ENCODE peak calls at places on chromosomes 16 and 17, in six cellular contexts. One of them, this sample, is unnamed.

GRCh38 chr17:3678095-3678820 is 9.6 kb downstream of the EMC6 start:
- DNase-seq in NB4: no peak
- DNase-seq in tibial nerve: no peak
- DNase-seq in ovary: no peak
- DNase-seq in IMR-90: peak
- DNase-seq in WTC11: peak
- DNase-seq in this sample: no peak

GRCh38 chr16:10181196-10182162 is 749 bp downstream of the GRIN2A start:
- DNase-seq in NB4: peak
- DNase-seq in tibial nerve: peak
- DNase-seq in ovary: peak
- DNase-seq in IMR-90: peak
- DNase-seq in WTC11: peak
- DNase-seq in this sample: peak

GRCh38 chr16:85696761-85697160 is 8.0 kb upstream of the GINS2 start:
- DNase-seq in NB4: no peak
- DNase-seq in tibial nerve: no peak
- DNase-seq in ovary: no peak
- DNase-seq in IMR-90: no peak
- DNase-seq in WTC11: no peak
- DNase-seq in this sample: no peak

GRCh38 chr17:58643147-58643546 is 48.7 kb downstream of the TEX14 start:
- DNase-seq in NB4: no peak
- DNase-seq in tibial nerve: no peak
- DNase-seq in ovary: no peak
- DNase-seq in IMR-90: peak
- DNase-seq in WTC11: no peak
- DNase-seq in this sample: no peak

GRCh38 chr16:74718140-74718539 is 17.5 kb upstream of the MLKL start:
- DNase-seq in NB4: no peak
- DNase-seq in tibial nerve: no peak
- DNase-seq in ovary: no peak
- DNase-seq in IMR-90: no peak
- DNase-seq in WTC11: no peak
- DNase-seq in this sample: no peak

GRCh38 chr16:11916524-11917285 is 949 bp upstream of the GSPT1 start:
- DNase-seq in NB4: no peak
- DNase-seq in tibial nerve: no peak
- DNase-seq in ovary: no peak
- DNase-seq in IMR-90: peak
- DNase-seq in WTC11: no peak
- DNase-seq in this sample: no peak

GRCh38 chr17:17156511-17156910 is 49.6 kb downstream of the PLD6 start:
- DNase-seq in NB4: no peak
- DNase-seq in tibial nerve: no peak
- DNase-seq in ovary: no peak
- DNase-seq in IMR-90: peak
- DNase-seq in WTC11: no peak
- DNase-seq in this sample: no peak

GRCh38 chr17:57485566-57485865 is 229.2 kb downstream of the MSI2 start:
- DNase-seq in NB4: no peak
- DNase-seq in tibial nerve: no peak
- DNase-seq in ovary: no peak
- DNase-seq in IMR-90: no peak
- DNase-seq in WTC11: no peak
- DNase-seq in this sample: no peak

GRCh38 chr17:11898526-11899235 is 98.6 kb downstream of the ZNF18 start:
- DNase-seq in NB4: no peak
- DNase-seq in tibial nerve: no peak
- DNase-seq in ovary: no peak
- DNase-seq in IMR-90: no peak
- DNase-seq in WTC11: no peak
- DNase-seq in this sample: no peak

GRCh38 chr17:28717578-28718316 is at the start of gene RAB34:
- DNase-seq in NB4: no peak
- DNase-seq in tibial nerve: peak
- DNase-seq in ovary: peak
- DNase-seq in IMR-90: peak
- DNase-seq in WTC11: peak
- DNase-seq in this sample: peak

GRCh38 chr17:58996968-58997367 is 109.7 kb downstream of the TRIM37 start:
- DNase-seq in NB4: peak
- DNase-seq in tibial nerve: no peak
- DNase-seq in ovary: no peak
- DNase-seq in IMR-90: no peak
- DNase-seq in WTC11: no peak
- DNase-seq in this sample: no peak

GRCh38 chr17:57461082-57461481 is 204.8 kb downstream of the MSI2 start:
- DNase-seq in NB4: peak
- DNase-seq in tibial nerve: no peak
- DNase-seq in ovary: no peak
- DNase-seq in IMR-90: peak
- DNase-seq in WTC11: no peak
- DNase-seq in this sample: no peak

GRCh38 chr16:14015461-14015860 is 55.7 kb upstream of the MRTFB start:
- DNase-seq in NB4: no peak
- DNase-seq in tibial nerve: no peak
- DNase-seq in ovary: no peak
- DNase-seq in IMR-90: no peak
- DNase-seq in WTC11: no peak
- DNase-seq in this sample: no peak

GRCh38 chr16:14015017-14015416 is 56.1 kb upstream of the MRTFB start:
- DNase-seq in NB4: no peak
- DNase-seq in tibial nerve: no peak
- DNase-seq in ovary: no peak
- DNase-seq in IMR-90: peak
- DNase-seq in WTC11: no peak
- DNase-seq in this sample: no peak

GRCh38 chr16:14013571-14014283 is 57.4 kb upstream of the MRTFB start:
- DNase-seq in NB4: no peak
- DNase-seq in tibial nerve: peak
- DNase-seq in ovary: no peak
- DNase-seq in IMR-90: peak
- DNase-seq in WTC11: no peak
- DNase-seq in this sample: no peak

GRCh38 chr16:14014284-14014625 is 56.9 kb upstream of the MRTFB start:
- DNase-seq in NB4: no peak
- DNase-seq in tibial nerve: no peak
- DNase-seq in ovary: no peak
- DNase-seq in IMR-90: no peak
- DNase-seq in WTC11: no peak
- DNase-seq in this sample: no peak

GRCh38 chr16:14015948-14016347 is 55.2 kb upstream of the MRTFB start:
- DNase-seq in NB4: peak
- DNase-seq in tibial nerve: no peak
- DNase-seq in ovary: no peak
- DNase-seq in IMR-90: peak
- DNase-seq in WTC11: no peak
- DNase-seq in this sample: no peak
- TF ChIP-seq CTCF in NB4: no peak
- TF ChIP-seq CTCF in tibial nerve: no peak
- TF ChIP-seq CTCF in ovary: no peak
- TF ChIP-seq CTCF in IMR-90: no peak
- TF ChIP-seq CTCF in WTC11: no peak
- TF ChIP-seq CTCF in this sample: no peak

DNA sequence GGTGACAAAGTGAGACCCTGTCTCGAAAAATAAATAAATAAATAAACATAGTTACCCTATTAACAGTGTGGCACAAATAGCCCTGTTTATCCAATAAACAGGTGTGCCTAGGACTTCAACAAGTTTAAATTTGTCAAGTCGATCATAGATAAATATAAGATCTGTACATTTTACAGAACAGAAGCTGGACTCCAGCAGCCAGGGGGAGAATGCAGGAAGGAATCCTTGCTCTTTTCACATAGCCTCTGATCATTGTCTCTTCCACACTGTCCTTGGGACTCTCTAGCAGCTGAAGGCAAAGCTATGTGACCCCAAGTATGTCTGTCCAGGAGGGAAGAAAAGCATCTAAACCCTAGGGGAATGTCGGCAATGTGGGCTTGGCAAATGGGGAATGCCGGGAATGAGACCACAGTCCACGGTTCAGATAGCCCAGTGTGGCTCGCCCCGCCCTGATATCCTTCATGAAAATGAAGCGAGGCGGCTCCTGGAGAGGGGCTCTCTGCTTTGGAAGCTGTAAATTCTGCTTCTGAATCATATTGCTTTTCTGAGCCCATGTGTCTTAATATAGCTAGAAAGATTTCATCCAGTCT is 24.8 kb upstream of the GRB2 start:
- DNase-seq in NB4: no peak
- DNase-seq in tibial nerve: no peak
- DNase-seq in ovary: no peak
- DNase-seq in IMR-90: peak
- DNase-seq in WTC11: peak
- DNase-seq in this sample: no peak
- TF ChIP-seq CTCF in NB4: no peak
- TF ChIP-seq CTCF in tibial nerve: no peak
- TF ChIP-seq CTCF in ovary: no peak
- TF ChIP-seq CTCF in IMR-90: no peak
- TF ChIP-seq CTCF in WTC11: no peak
- TF ChIP-seq CTCF in this sample: no peak

DNA sequence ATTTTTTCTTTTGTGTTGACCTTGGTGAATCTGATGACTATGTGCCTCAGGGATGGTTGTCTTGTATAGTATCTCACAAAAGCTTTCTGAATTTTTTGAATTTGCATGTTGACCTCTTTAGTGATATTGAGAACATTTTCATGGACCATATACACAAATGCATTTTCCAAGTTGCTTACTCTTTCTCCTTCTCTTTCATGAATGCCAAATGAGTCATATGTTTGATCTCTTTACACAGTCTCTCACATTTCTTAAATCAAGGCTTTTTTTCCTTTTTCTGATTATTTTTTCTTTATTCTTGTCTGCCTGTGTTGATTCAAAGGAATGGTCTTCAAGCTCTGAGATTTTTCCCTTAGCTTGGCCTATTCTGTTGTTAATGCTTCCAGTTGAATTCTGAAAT is 46.6 kb upstream of the KCNJ16 start:
- DNase-seq in NB4: no peak
- DNase-seq in tibial nerve: no peak
- DNase-seq in ovary: no peak
- DNase-seq in IMR-90: peak
- DNase-seq in WTC11: no peak
- DNase-seq in this sample: no peak
- TF ChIP-seq CTCF in NB4: no peak
- TF ChIP-seq CTCF in tibial nerve: no peak
- TF ChIP-seq CTCF in ovary: no peak
- TF ChIP-seq CTCF in IMR-90: no peak
- TF ChIP-seq CTCF in WTC11: no peak
- TF ChIP-seq CTCF in this sample: no peak

GRCh38 chr16:57235128-57236092 is 9.6 kb upstream of the ARL2BP start:
- DNase-seq in NB4: peak
- DNase-seq in tibial nerve: no peak
- DNase-seq in ovary: no peak
- DNase-seq in IMR-90: peak
- DNase-seq in WTC11: no peak
- DNase-seq in this sample: no peak

GRCh38 chr16:57238682-57239081 is 6.4 kb upstream of the ARL2BP start:
- DNase-seq in NB4: no peak
- DNase-seq in tibial nerve: no peak
- DNase-seq in ovary: no peak
- DNase-seq in IMR-90: no peak
- DNase-seq in WTC11: no peak
- DNase-seq in this sample: no peak

GRCh38 chr16:57233944-57234706 is 10.9 kb upstream of the ARL2BP start:
- DNase-seq in NB4: no peak
- DNase-seq in tibial nerve: no peak
- DNase-seq in ovary: no peak
- DNase-seq in IMR-90: no peak
- DNase-seq in WTC11: no peak
- DNase-seq in this sample: no peak

GRCh38 chr16:57231821-57232350 is 13.2 kb upstream of the ARL2BP start:
- DNase-seq in NB4: no peak
- DNase-seq in tibial nerve: no peak
- DNase-seq in ovary: no peak
- DNase-seq in IMR-90: peak
- DNase-seq in WTC11: no peak
- DNase-seq in this sample: no peak

DNA sequence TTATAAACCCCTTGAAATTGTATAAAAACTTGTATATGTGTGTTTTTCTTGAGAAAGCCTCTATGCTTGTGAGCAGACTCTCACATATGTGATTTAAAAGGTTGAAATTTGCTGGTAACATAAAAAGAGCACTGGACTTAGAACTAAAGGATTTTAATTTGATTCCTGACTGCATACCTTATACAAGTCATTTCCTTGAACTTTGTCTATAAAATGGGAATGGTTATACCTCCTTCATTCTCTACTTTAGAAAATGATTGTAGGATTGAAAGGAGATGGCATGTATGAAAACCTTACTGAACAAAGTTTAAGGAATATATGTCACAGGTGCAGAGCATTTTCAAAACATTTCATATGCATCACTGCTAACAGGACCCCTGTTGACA is 10.4 kb upstream of the ARL2BP start:
- DNase-seq in NB4: no peak
- DNase-seq in tibial nerve: no peak
- DNase-seq in ovary: no peak
- DNase-seq in IMR-90: no peak
- DNase-seq in WTC11: no peak
- DNase-seq in this sample: no peak
- TF ChIP-seq CTCF in NB4: no peak
- TF ChIP-seq CTCF in tibial nerve: no peak
- TF ChIP-seq CTCF in ovary: no peak
- TF ChIP-seq CTCF in IMR-90: no peak
- TF ChIP-seq CTCF in WTC11: no peak
- TF ChIP-seq CTCF in this sample: no peak

GRCh38 chr17:77372444-77373297 is 231.9 kb downstream of the SEC14L1 start:
- DNase-seq in NB4: peak
- DNase-seq in tibial nerve: peak
- DNase-seq in ovary: peak
- DNase-seq in IMR-90: peak
- DNase-seq in WTC11: peak
- DNase-seq in this sample: peak
- TF ChIP-seq CTCF in NB4: no peak
- TF ChIP-seq CTCF in tibial nerve: no peak
- TF ChIP-seq CTCF in ovary: no peak
- TF ChIP-seq CTCF in IMR-90: no peak
- TF ChIP-seq CTCF in WTC11: no peak
- TF ChIP-seq CTCF in this sample: no peak

DNA sequence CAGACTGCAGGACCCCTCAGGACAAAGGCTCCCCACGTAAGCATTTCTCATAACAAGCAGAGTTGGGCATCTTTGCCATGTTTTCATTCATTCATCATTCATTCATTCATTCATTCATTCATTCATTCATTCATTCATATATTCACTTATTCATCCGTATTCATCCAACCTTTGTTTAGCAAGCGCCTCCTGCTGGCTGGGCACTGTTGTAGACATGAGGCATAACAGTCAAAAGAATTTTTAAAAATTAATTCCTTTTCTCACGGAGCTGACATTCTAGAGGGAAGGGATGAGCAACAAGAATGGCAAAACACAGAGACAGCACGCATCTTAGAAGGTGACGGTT is 351.7 kb upstream of the TNRC6C start:
- DNase-seq in NB4: no peak
- DNase-seq in tibial nerve: no peak
- DNase-seq in ovary: no peak
- DNase-seq in IMR-90: no peak
- DNase-seq in WTC11: no peak
- DNase-seq in this sample: no peak
- TF ChIP-seq CTCF in NB4: peak
- TF ChIP-seq CTCF in tibial nerve: no peak
- TF ChIP-seq CTCF in ovary: no peak
- TF ChIP-seq CTCF in IMR-90: no peak
- TF ChIP-seq CTCF in WTC11: no peak
- TF ChIP-seq CTCF in this sample: no peak